ENCODE peak calls at places on chromosomes 13 and 19, in ten cellular contexts. C is H54; W is activated CD4-positive, alpha-beta T cell treated with anti-CD3 and anti-CD28 coated beads for 1 hour; F is stimulated activated naive CD4-positive, alpha-beta T cell; J is RWPE1; R is activated naive CD8-positive, alpha-beta T cell treated with anti-CD3 and anti-CD28 coated beads, Interleukin-2, amount 50 U/mL, for 24 hours; S is stimulated activated CD8-positive, alpha-beta memory T cell treated with anti-CD3 and anti-CD28 coated beads, Interleukin-4, amount 100 ng/mL, for 48 hours; P is NCI-H510A; I is kidney epithelial cell; X is choroid plexus epithelial cell. D is an unnamed sample.

GRCh38 chr19:42086770-42087550 is 11.0 kb downstream of the ZNF574 start:
- DNase-seq in C (no peak), W (no peak), F (no peak), J (no peak), R (no peak), S (no peak), P (no peak), I (no peak), X (peak), D (no peak)

GRCh38 chr13:73945371-73945770 is 188.8 kb downstream of the KLF12 start:
- DNase-seq in C (no peak), W (no peak), F (no peak), J (no peak), R (no peak), S (no peak), P (no peak), I (no peak), X (peak), D (no peak)

GRCh38 chr19:5694167-5694951 is 4.3 kb downstream of the RPL36 start:
- DNase-seq in C (no peak), W (no peak), F (no peak), J (no peak), R (no peak), S (peak), P (no peak), I (no peak), X (no peak), D (no peak)

GRCh38 chr13:29543230-29544215 is 52.0 kb downstream of the SLC7A1 start:
- DNase-seq in C (no peak), W (no peak), F (no peak), J (no peak), R (peak), S (peak), P (no peak), I (peak), X (peak), D (no peak)

GRCh38 chr19:53696951-53697350 is 65.2 kb downstream of the DPRX start:
- DNase-seq in C (no peak), W (no peak), F (no peak), J (no peak), R (no peak), S (no peak), P (no peak), I (no peak), X (peak), D (no peak)

GRCh38 chr13:31476753-31477152 is 262.6 kb upstream of the RXFP2 start:
- DNase-seq in C (no peak), W (no peak), F (no peak), J (no peak), R (no peak), S (no peak), P (no peak), I (no peak), X (peak), D (no peak)

GRCh38 chr19:55118401-55118991 is 1.1 kb upstream of the PPP1R12C start:
- DNase-seq in C (no peak), W (no peak), F (no peak), J (no peak), R (peak), S (peak), P (no peak), I (no peak), X (peak), D (no peak)

GRCh38 chr13:44417876-44418275 is 44.3 kb downstream of the SERP2 start:
- DNase-seq in C (no peak), W (no peak), F (no peak), J (no peak), R (no peak), S (no peak), P (no peak), I (no peak), X (no peak), D (no peak)

GRCh38 chr13:98451676-98452105 is 125.2 kb downstream of the STK24 start:
- DNase-seq in C (no peak), W (no peak), F (no peak), J (no peak), R (no peak), S (no peak), P (no peak), I (no peak), X (peak), D (no peak)

GRCh38 chr13:112346899-112347229 is 29.3 kb upstream of the SPACA7 start:
- DNase-seq in C (no peak), W (no peak), F (no peak), J (no peak), R (no peak), S (no peak), P (no peak), I (no peak), X (no peak), D (no peak)

GRCh38 chr13:102993348-102993747 is 72.9 kb downstream of the SLC10A2 start:
- DNase-seq in C (no peak), W (no peak), F (no peak), J (no peak), R (no peak), S (no peak), P (no peak), I (no peak), X (peak), D (no peak)

GRCh38 chr13:109389456-109389855 is 396.9 kb downstream of the IRS2 start:
- DNase-seq in C (no peak), W (no peak), F (no peak), J (no peak), R (no peak), S (no peak), P (no peak), I (no peak), X (no peak), D (no peak)

GRCh38 chr13:66950666-66951065 is 279.5 kb downstream of the PCDH9 start:
- DNase-seq in C (no peak), W (no peak), F (no peak), J (no peak), R (no peak), S (no peak), P (no peak), I (no peak), X (no peak), D (no peak)

GRCh38 chr13:44272692-44273091 is 100.9 kb upstream of the SERP2 start:
- DNase-seq in C (no peak), W (no peak), F (no peak), J (no peak), R (no peak), S (no peak), P (no peak), I (no peak), X (peak), D (no peak)

GRCh38 chr19:1441677-1442438 is 3.7 kb downstream of the RPS15 start:
- DNase-seq in C (no peak), W (no peak), F (no peak), J (no peak), R (no peak), S (no peak), P (no peak), I (no peak), X (no peak), D (no peak)

GRCh38 chr13:106036870-106037269 is 498.6 kb downstream of the EFNB2 start:
- DNase-seq in C (no peak), W (no peak), F (no peak), J (no peak), R (no peak), S (no peak), P (no peak), I (no peak), X (no peak), D (no peak)

GRCh38 chr13:44364601-44365000 is 9.0 kb upstream of the SERP2 start:
- DNase-seq in C (peak), W (no peak), F (no peak), J (peak), R (no peak), S (no peak), P (no peak), I (peak), X (no peak), D (no peak)